ENCODE peak calls at places on chromosomes 16 and 17, in nine cellular contexts. One of them, this sample, is unnamed.

GRCh38 chr16:50245417-50246298 is 20.7 kb upstream of the ADCY7 start:
- DNase-seq in thoracic aorta: no peak
- DNase-seq in Caco-2: peak; percentile 90
- DNase-seq in heart left ventricle: peak; percentile 54
- DNase-seq in astrocyte of the cerebellum: no peak
- DNase-seq in transverse colon: peak; percentile 68
- DNase-seq in fibroblast of mammary gland: peak; percentile 89
- DNase-seq in tibial artery: peak; percentile 77
- DNase-seq in gastrocnemius medialis: peak; percentile 43
- DNase-seq in this sample: no peak

GRCh38 chr17:17824780-17825614 is 11.8 kb downstream of the SREBF1 start:
- DNase-seq in thoracic aorta: no peak
- DNase-seq in Caco-2: no peak
- DNase-seq in heart left ventricle: no peak
- DNase-seq in astrocyte of the cerebellum: no peak
- DNase-seq in transverse colon: no peak
- DNase-seq in fibroblast of mammary gland: no peak
- DNase-seq in tibial artery: peak; percentile 92
- DNase-seq in gastrocnemius medialis: peak; percentile 68
- DNase-seq in this sample: no peak

GRCh38 chr16:65846210-65846602 is 520.3 kb upstream of the CDH5 start:
- DNase-seq in thoracic aorta: no peak
- DNase-seq in Caco-2: no peak
- DNase-seq in heart left ventricle: no peak
- DNase-seq in astrocyte of the cerebellum: no peak
- DNase-seq in transverse colon: no peak
- DNase-seq in fibroblast of mammary gland: no peak
- DNase-seq in tibial artery: no peak
- DNase-seq in gastrocnemius medialis: no peak
- DNase-seq in this sample: no peak

GRCh38 chr17:66951605-66951953 is 12.9 kb upstream of the CACNG4 start:
- DNase-seq in thoracic aorta: no peak
- DNase-seq in Caco-2: peak; percentile 82
- DNase-seq in heart left ventricle: no peak
- DNase-seq in astrocyte of the cerebellum: no peak
- DNase-seq in transverse colon: no peak
- DNase-seq in fibroblast of mammary gland: no peak
- DNase-seq in tibial artery: no peak
- DNase-seq in gastrocnemius medialis: no peak
- DNase-seq in this sample: no peak

GRCh38 chr16:64094992-64095579 is 1026.8 kb downstream of the CDH11 start:
- DNase-seq in thoracic aorta: no peak
- DNase-seq in Caco-2: no peak
- DNase-seq in heart left ventricle: no peak
- DNase-seq in astrocyte of the cerebellum: no peak
- DNase-seq in transverse colon: no peak
- DNase-seq in fibroblast of mammary gland: peak; percentile 51
- DNase-seq in tibial artery: no peak
- DNase-seq in gastrocnemius medialis: no peak
- DNase-seq in this sample: no peak

GRCh38 chr16:8996891-8997290 is 33.2 kb upstream of the USP7 start:
- DNase-seq in thoracic aorta: no peak
- DNase-seq in Caco-2: peak; percentile 39
- DNase-seq in heart left ventricle: no peak
- DNase-seq in astrocyte of the cerebellum: no peak
- DNase-seq in transverse colon: no peak
- DNase-seq in fibroblast of mammary gland: no peak
- DNase-seq in tibial artery: no peak
- DNase-seq in gastrocnemius medialis: no peak
- DNase-seq in this sample: no peak

GRCh38 chr17:15279011-15279477 is 13.9 kb upstream of the PMP22 start:
- DNase-seq in thoracic aorta: no peak
- DNase-seq in Caco-2: no peak
- DNase-seq in heart left ventricle: no peak
- DNase-seq in astrocyte of the cerebellum: no peak
- DNase-seq in transverse colon: no peak
- DNase-seq in fibroblast of mammary gland: peak; percentile 98
- DNase-seq in tibial artery: no peak
- DNase-seq in gastrocnemius medialis: no peak
- DNase-seq in this sample: peak; percentile 81

GRCh38 chr17:55356440-55357328 is 65.0 kb downstream of the MMD start:
- DNase-seq in thoracic aorta: peak; percentile 59
- DNase-seq in Caco-2: peak; percentile 80
- DNase-seq in heart left ventricle: peak; percentile 52
- DNase-seq in astrocyte of the cerebellum: peak; percentile 43
- DNase-seq in transverse colon: peak; percentile 72
- DNase-seq in fibroblast of mammary gland: peak; percentile 71
- DNase-seq in tibial artery: no peak
- DNase-seq in gastrocnemius medialis: peak; percentile 27
- DNase-seq in this sample: peak; percentile 6

GRCh38 chr17:55806745-55807466 is 56.1 kb downstream of the PCTP start:
- DNase-seq in thoracic aorta: no peak
- DNase-seq in Caco-2: no peak
- DNase-seq in heart left ventricle: no peak
- DNase-seq in astrocyte of the cerebellum: no peak
- DNase-seq in transverse colon: no peak
- DNase-seq in fibroblast of mammary gland: no peak
- DNase-seq in tibial artery: no peak
- DNase-seq in gastrocnemius medialis: no peak
- DNase-seq in this sample: no peak

GRCh38 chr17:16456770-16457316 is 35.1 kb downstream of the LRRC75A start:
- DNase-seq in thoracic aorta: no peak
- DNase-seq in Caco-2: no peak
- DNase-seq in heart left ventricle: no peak
- DNase-seq in astrocyte of the cerebellum: no peak
- DNase-seq in transverse colon: no peak
- DNase-seq in fibroblast of mammary gland: no peak
- DNase-seq in tibial artery: no peak
- DNase-seq in gastrocnemius medialis: no peak
- DNase-seq in this sample: no peak

GRCh38 chr16:12170103-12171025 is 193.8 kb downstream of the SNX29 start:
- DNase-seq in thoracic aorta: no peak
- DNase-seq in Caco-2: no peak
- DNase-seq in heart left ventricle: no peak
- DNase-seq in astrocyte of the cerebellum: no peak
- DNase-seq in transverse colon: no peak
- DNase-seq in fibroblast of mammary gland: peak; percentile 55
- DNase-seq in tibial artery: no peak
- DNase-seq in gastrocnemius medialis: no peak
- DNase-seq in this sample: no peak

GRCh38 chr16:11669380-11670146 is 1.3 kb downstream of the SNN start:
- DNase-seq in thoracic aorta: no peak
- DNase-seq in Caco-2: no peak
- DNase-seq in heart left ventricle: peak; percentile 64
- DNase-seq in astrocyte of the cerebellum: no peak
- DNase-seq in transverse colon: peak; percentile 49
- DNase-seq in fibroblast of mammary gland: peak; percentile 46
- DNase-seq in tibial artery: peak; percentile 89
- DNase-seq in gastrocnemius medialis: peak; percentile 82
- DNase-seq in this sample: no peak

GRCh38 chr16:11177578-11178130 is 78.3 kb downstream of the SOCS1 start:
- DNase-seq in thoracic aorta: no peak
- DNase-seq in Caco-2: no peak
- DNase-seq in heart left ventricle: no peak
- DNase-seq in astrocyte of the cerebellum: no peak
- DNase-seq in transverse colon: no peak
- DNase-seq in fibroblast of mammary gland: no peak
- DNase-seq in tibial artery: no peak
- DNase-seq in gastrocnemius medialis: no peak
- DNase-seq in this sample: no peak

GRCh38 chr17:10126554-10127493 is 71.6 kb downstream of the GAS7 start:
- DNase-seq in thoracic aorta: no peak
- DNase-seq in Caco-2: no peak
- DNase-seq in heart left ventricle: no peak
- DNase-seq in astrocyte of the cerebellum: no peak
- DNase-seq in transverse colon: no peak
- DNase-seq in fibroblast of mammary gland: peak; percentile 86
- DNase-seq in tibial artery: no peak
- DNase-seq in gastrocnemius medialis: peak; percentile 33
- DNase-seq in this sample: peak; percentile 41

GRCh38 chr17:74873036-74873873 is 461 bp upstream of the FDXR start:
- DNase-seq in thoracic aorta: peak; percentile 99
- DNase-seq in Caco-2: peak; percentile 100
- DNase-seq in heart left ventricle: peak; percentile 100
- DNase-seq in astrocyte of the cerebellum: peak; percentile 100
- DNase-seq in transverse colon: peak; percentile 100
- DNase-seq in fibroblast of mammary gland: peak; percentile 100
- DNase-seq in tibial artery: peak; percentile 100
- DNase-seq in gastrocnemius medialis: peak; percentile 100
- DNase-seq in this sample: peak; percentile 99

GRCh38 chr17:74873874-74874614 is 1.2 kb upstream of the FDXR start:
- DNase-seq in thoracic aorta: no peak
- DNase-seq in Caco-2: no peak
- DNase-seq in heart left ventricle: no peak
- DNase-seq in astrocyte of the cerebellum: no peak
- DNase-seq in transverse colon: no peak
- DNase-seq in fibroblast of mammary gland: no peak
- DNase-seq in tibial artery: no peak
- DNase-seq in gastrocnemius medialis: no peak
- DNase-seq in this sample: no peak

GRCh38 chr17:74872313-74873035 is at the start of gene FDXR:
- DNase-seq in thoracic aorta: no peak
- DNase-seq in Caco-2: no peak
- DNase-seq in heart left ventricle: no peak
- DNase-seq in astrocyte of the cerebellum: no peak
- DNase-seq in transverse colon: no peak
- DNase-seq in fibroblast of mammary gland: no peak
- DNase-seq in tibial artery: no peak
- DNase-seq in gastrocnemius medialis: no peak
- DNase-seq in this sample: no peak

GRCh38 chr17:74870512-74870911 is 2.3 kb downstream of the FDXR start:
- DNase-seq in thoracic aorta: no peak
- DNase-seq in Caco-2: no peak
- DNase-seq in heart left ventricle: no peak
- DNase-seq in astrocyte of the cerebellum: no peak
- DNase-seq in transverse colon: no peak
- DNase-seq in fibroblast of mammary gland: peak; percentile 74
- DNase-seq in tibial artery: no peak
- DNase-seq in gastrocnemius medialis: no peak
- DNase-seq in this sample: no peak

GRCh38 chr17:74871329-74872076 is 1.3 kb downstream of the FDXR start:
- DNase-seq in thoracic aorta: no peak
- DNase-seq in Caco-2: no peak
- DNase-seq in heart left ventricle: no peak
- DNase-seq in astrocyte of the cerebellum: no peak
- DNase-seq in transverse colon: no peak
- DNase-seq in fibroblast of mammary gland: no peak
- DNase-seq in tibial artery: no peak
- DNase-seq in gastrocnemius medialis: no peak
- DNase-seq in this sample: no peak
- H3K4me3 ChIP-seq in thoracic aorta: peak overlapping the region; percentile 85
- H3K4me3 ChIP-seq in Caco-2: peak overlapping the region; percentile 83
- H3K4me3 ChIP-seq in heart left ventricle: no peak overlapping the region
- H3K4me3 ChIP-seq in astrocyte of the cerebellum: peak overlapping the region; percentile 75
- H3K4me3 ChIP-seq in transverse colon: no peak overlapping the region
- H3K4me3 ChIP-seq in fibroblast of mammary gland: peak overlapping the region; percentile 84
- H3K4me3 ChIP-seq in tibial artery: no peak overlapping the region
- H3K4me3 ChIP-seq in gastrocnemius medialis: no peak overlapping the region
- H3K4me3 ChIP-seq in this sample: no peak overlapping the region

GRCh38 chr17:51188321-51188853 is 22.2 kb downstream of the NME2 start:
- DNase-seq in thoracic aorta: no peak
- DNase-seq in Caco-2: no peak
- DNase-seq in heart left ventricle: no peak
- DNase-seq in astrocyte of the cerebellum: no peak
- DNase-seq in transverse colon: no peak
- DNase-seq in fibroblast of mammary gland: no peak
- DNase-seq in tibial artery: no peak
- DNase-seq in gastrocnemius medialis: no peak
- DNase-seq in this sample: no peak
- TF ChIP-seq CTCF in thoracic aorta: no peak
- TF ChIP-seq CTCF in Caco-2: no peak
- TF ChIP-seq CTCF in heart left ventricle: no peak
- TF ChIP-seq CTCF in astrocyte of the cerebellum: no peak
- TF ChIP-seq CTCF in transverse colon: no peak
- TF ChIP-seq CTCF in fibroblast of mammary gland: no peak
- TF ChIP-seq CTCF in tibial artery: no peak
- TF ChIP-seq CTCF in gastrocnemius medialis: no peak
- TF ChIP-seq CTCF in this sample: no peak

DNA sequence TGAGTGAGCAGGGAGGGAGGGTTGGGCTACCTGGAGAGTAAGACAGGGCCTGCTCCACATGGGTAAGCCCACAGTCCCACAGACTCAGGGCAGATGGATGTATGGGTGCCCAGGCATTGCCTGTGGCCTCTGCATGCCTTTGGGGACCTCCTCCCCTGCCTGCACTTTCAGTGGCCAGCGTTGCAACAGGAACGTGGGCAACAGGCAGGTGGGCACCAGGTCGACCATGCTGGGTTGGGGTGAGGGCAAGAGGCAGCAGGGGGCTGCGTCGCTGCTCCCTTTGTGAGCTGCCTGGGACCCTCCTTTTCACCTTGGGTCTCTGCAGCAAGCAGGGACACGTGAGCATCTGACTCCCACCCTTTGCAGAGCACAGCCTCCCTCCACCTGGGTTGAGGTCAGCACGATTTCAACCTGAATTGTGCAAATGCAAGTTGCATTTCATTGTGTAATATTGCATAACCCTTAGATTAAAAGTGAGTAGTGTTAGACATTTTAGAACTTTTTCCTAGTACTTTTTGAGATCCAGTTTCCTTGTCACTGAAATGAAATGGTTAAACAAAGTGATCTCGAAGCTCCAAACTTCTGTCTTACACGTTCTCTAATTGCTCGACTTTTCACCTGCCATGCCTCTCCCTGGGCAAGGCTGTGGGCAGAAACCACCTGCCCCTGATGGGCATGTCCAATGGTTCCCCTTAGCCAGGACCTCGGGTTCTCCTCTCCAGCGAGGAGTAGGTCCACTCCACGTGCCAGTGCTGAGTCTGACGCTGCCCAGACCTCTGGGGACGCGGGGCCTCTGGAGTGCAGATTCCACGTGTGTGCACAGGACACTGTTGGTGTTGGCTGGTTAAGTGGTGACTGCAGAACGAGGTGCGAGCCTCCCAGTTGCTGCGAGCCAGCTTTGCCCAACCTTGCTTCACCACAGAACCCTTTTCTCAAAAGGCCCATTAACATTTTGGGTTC is 32.9 kb upstream of the IL17C start:
- DNase-seq in thoracic aorta: no peak
- DNase-seq in Caco-2: no peak
- DNase-seq in heart left ventricle: no peak
- DNase-seq in astrocyte of the cerebellum: no peak
- DNase-seq in transverse colon: no peak
- DNase-seq in fibroblast of mammary gland: no peak
- DNase-seq in tibial artery: no peak
- DNase-seq in gastrocnemius medialis: no peak
- DNase-seq in this sample: no peak
- H3K4me3 ChIP-seq in thoracic aorta: no peak overlapping the region
- H3K4me3 ChIP-seq in Caco-2: no peak overlapping the region
- H3K4me3 ChIP-seq in heart left ventricle: no peak overlapping the region
- H3K4me3 ChIP-seq in astrocyte of the cerebellum: no peak overlapping the region
- H3K4me3 ChIP-seq in transverse colon: no peak overlapping the region
- H3K4me3 ChIP-seq in fibroblast of mammary gland: no peak overlapping the region
- H3K4me3 ChIP-seq in tibial artery: no peak overlapping the region
- H3K4me3 ChIP-seq in gastrocnemius medialis: no peak overlapping the region
- H3K4me3 ChIP-seq in this sample: no peak overlapping the region

DNA sequence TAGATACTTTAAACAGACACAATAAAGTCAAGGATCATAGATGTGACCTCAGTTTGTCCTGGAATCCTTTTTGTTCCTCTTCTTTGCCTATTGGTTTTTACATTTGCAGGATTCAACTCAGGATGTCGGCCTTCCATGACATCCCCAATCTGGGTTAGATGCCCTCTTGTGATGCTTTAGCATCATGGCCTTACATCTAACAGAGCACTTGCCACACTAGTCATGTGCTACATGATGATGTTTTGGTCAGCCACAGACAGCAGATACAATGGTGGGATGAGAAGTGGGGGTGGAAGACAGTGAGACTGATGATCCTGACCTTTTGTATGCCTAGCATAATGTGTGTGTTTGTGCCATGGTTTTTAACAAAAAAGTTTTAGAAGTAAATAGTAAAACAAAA is 1.8 kb upstream of the SYNRG start:
- DNase-seq in thoracic aorta: no peak
- DNase-seq in Caco-2: no peak
- DNase-seq in heart left ventricle: no peak
- DNase-seq in astrocyte of the cerebellum: no peak
- DNase-seq in transverse colon: no peak
- DNase-seq in fibroblast of mammary gland: peak; percentile 11
- DNase-seq in tibial artery: no peak
- DNase-seq in gastrocnemius medialis: no peak
- DNase-seq in this sample: no peak
- TF ChIP-seq CTCF in thoracic aorta: no peak
- TF ChIP-seq CTCF in Caco-2: no peak
- TF ChIP-seq CTCF in heart left ventricle: no peak
- TF ChIP-seq CTCF in astrocyte of the cerebellum: no peak
- TF ChIP-seq CTCF in transverse colon: no peak
- TF ChIP-seq CTCF in fibroblast of mammary gland: no peak
- TF ChIP-seq CTCF in tibial artery: no peak
- TF ChIP-seq CTCF in gastrocnemius medialis: no peak
- TF ChIP-seq CTCF in this sample: no peak